ENCODE peak calls at places on chromosome 1, in five cellular contexts. H is HepG2, T is SK-N-SH, X is K562, K is GM12878. R is an unnamed sample.

GRCh38 chr1:168468822-168469221 is 75.0 kb downstream of the XCL2 start:
- DNase-seq in X (peak; percentile 15), K (no peak), T (no peak), H (no peak), R (no peak)

GRCh38 chr1:83929184-83929583 is 69.7 kb downstream of the TTLL7 start:
- DNase-seq in T (no peak), K (no peak), X (no peak), H (no peak), R (peak; percentile 73)

GRCh38 chr1:7409278-7409677 is 361.8 kb upstream of the VAMP3 start:
- DNase-seq in T (no peak), X (no peak), H (no peak), K (no peak), R (no peak)

GRCh38 chr1:224213438-224214119 is 30.5 kb downstream of the DEGS1 start:
- DNase-seq in X (peak; percentile 52), H (no peak), T (no peak), K (no peak), R (no peak)

GRCh38 chr1:214569357-214570004 is 18.1 kb upstream of the PTPN14 start:
- DNase-seq in H (no peak), K (no peak), X (no peak), T (no peak), R (peak; percentile 82)

GRCh38 chr1:37983546-37983945 is 6.3 kb downstream of the SF3A3 start:
- DNase-seq in X (no peak), K (no peak), H (no peak), T (no peak), R (no peak)

GRCh38 chr1:9413877-9414213 is 121.2 kb downstream of the SPSB1 start:
- DNase-seq in K (no peak), X (no peak), T (no peak), H (no peak), R (peak; percentile 77)

GRCh38 chr1:75582725-75583261 is 28.1 kb downstream of the SLC44A5 start:
- DNase-seq in H (no peak), X (no peak), K (no peak), T (no peak), R (no peak)

GRCh38 chr1:221122501-221122900 is 243.3 kb downstream of the HLX start:
- DNase-seq in K (no peak), H (no peak), T (no peak), X (no peak), R (no peak)

GRCh38 chr1:74842726-74843125 is 109.8 kb downstream of the TYW3 start:
- DNase-seq in K (no peak), T (no peak), X (no peak), H (no peak), R (no peak)

GRCh38 chr1:22814176-22815042 is 103.8 kb downstream of the EPHB2 start:
- DNase-seq in T (peak; percentile 73), K (no peak), H (no peak), X (no peak), R (no peak)

GRCh38 chr1:219945795-219946194 is 17.4 kb upstream of the SLC30A10 start:
- DNase-seq in T (no peak), X (no peak), H (no peak), K (no peak), R (no peak)

GRCh38 chr1:221776495-221777413 is 34.9 kb upstream of the DUSP10 start:
- DNase-seq in T (no peak), H (no peak), K (peak; percentile 91), X (peak; percentile 70), R (no peak)

GRCh38 chr1:198297281-198297680 is 140.5 kb downstream of the NEK7 start:
- DNase-seq in T (no peak), K (no peak), H (no peak), X (no peak), R (no peak)

GRCh38 chr1:198298653-198299052 is 141.9 kb downstream of the NEK7 start:
- DNase-seq in T (peak; percentile 29), K (no peak), H (no peak), X (no peak), R (no peak)

GRCh38 chr1:198295975-198296374 is 139.2 kb downstream of the NEK7 start:
- DNase-seq in H (no peak), K (no peak), X (no peak), T (no peak), R (no peak)

GRCh38 chr1:198304431-198304830 is 147.6 kb downstream of the NEK7 start:
- DNase-seq in K (no peak), X (no peak), H (no peak), T (no peak), R (no peak)

DNA sequence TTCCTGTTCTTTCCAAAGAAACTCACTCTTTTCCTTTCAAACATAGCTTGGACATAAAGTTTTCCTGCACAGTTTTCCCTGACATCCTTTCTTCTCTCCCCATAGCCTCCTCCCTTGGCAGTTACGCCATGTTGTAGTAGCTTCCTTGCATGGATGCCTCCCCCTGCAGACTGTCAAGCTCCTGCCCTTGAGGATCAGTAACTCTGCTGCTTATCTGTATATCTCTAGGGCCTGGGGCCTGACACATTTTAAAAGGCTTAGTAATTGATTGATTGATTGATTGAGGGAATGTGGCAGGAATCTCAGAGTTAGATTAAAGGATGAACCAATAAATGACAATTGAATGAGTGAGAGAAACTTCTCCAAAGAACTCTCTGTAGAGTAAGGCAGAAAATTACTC is 143.7 kb downstream of the NEK7 start:
- DNase-seq in T (no peak), K (no peak), X (no peak), H (no peak), R (no peak)
- TF ChIP-seq MXI1 in T (no peak), K (no peak), X (no peak), H (no peak), R (no peak)

DNA sequence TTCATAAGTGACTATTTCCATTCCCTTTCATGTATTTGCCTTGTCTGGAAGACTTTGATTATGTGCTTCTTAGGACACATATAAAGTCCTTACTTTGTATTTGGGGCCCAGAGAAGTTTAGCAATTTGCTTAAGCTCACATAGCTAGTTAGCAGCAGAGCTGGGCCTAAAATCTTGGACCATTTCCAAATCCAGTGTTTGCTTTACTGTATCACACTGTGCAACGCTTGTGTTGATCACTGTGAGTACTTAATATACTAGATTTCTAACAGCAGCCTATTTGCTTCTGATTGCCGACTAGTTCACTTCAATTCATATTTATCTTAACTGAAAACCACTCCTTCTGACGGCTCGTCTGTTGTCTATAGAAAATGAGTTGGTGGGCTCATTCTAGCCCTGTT is 2.3 kb upstream of the KCNA3 start:
- DNase-seq in K (no peak), X (no peak), H (no peak), T (no peak), R (no peak)
- TF ChIP-seq MXI1 in K (no peak), X (no peak), H (no peak), T (no peak), R (no peak)

GRCh38 chr1:201881617-201882016 is 7.1 kb upstream of the SHISA4 start:
- DNase-seq in K (no peak), X (no peak), T (no peak), H (no peak), R (no peak)

GRCh38 chr1:201876148-201876547 is 12.6 kb upstream of the SHISA4 start:
- DNase-seq in X (peak; percentile 43), H (no peak), K (no peak), T (no peak), R (peak; percentile 27)

GRCh38 chr1:201880928-201881571 is 7.6 kb upstream of the SHISA4 start:
- DNase-seq in K (no peak), T (no peak), H (no peak), X (no peak), R (no peak)

GRCh38 chr1:201874672-201875071 is 14.0 kb upstream of the SHISA4 start:
- DNase-seq in H (no peak), X (no peak), K (no peak), T (no peak), R (no peak)

GRCh38 chr1:201877877-201878339 is 10.8 kb upstream of the SHISA4 start:
- DNase-seq in K (no peak), H (peak; percentile 40), X (peak; percentile 73), T (peak; percentile 46), R (peak; percentile 63)
- TF ChIP-seq MXI1 in K (no peak), H (no peak), X (no peak), T (no peak), R (no peak)

DNA sequence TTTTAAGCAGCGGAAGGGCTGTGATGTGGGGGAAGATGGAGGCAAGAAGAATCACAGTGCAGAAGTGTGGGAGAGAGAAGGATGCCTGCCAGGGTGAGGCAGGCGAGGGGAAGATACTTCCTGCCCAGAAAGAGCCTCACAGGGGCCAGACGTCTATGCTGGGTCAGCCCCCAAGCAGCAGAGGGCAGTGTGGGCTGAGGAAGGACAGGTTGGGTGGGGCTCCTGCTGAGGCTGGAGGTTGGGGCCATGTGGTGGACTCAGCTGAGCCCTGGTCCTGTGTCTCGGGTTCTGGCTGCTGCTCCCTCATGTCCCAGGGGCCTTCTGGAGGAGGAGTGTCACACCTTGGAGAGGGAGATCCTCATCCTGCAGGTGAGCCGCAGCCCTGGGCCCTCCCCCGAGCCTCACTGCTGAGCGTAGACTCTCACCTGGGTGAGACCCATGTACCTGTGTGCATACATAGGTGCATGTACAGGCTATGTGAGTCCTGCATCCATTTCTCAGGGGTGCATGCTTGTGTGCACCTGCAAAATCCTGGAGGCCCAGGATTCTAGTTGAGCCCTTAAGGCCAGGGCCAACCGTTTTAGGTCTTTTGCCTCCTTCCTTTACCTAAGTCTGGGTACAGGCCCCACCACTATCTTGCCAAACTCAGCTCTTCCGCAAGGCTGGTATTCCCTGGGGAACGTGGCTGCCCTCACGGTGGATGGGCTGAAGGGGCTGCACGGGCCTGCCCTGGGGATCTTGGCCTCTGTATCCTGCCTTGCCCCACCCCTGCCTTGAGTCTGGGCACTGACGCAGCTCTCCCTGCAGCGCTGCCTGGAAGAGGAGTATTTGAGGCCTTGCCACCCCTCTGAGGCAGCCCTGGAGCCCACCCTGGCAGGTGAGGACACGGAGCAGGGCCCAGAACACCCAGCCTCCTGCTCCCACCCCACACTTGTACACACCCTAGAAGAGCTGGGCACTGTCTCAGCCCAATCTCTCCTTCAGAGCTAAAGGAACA is 3.7 kb downstream of the CCDC24 start:
- DNase-seq in H (peak; percentile 40), X (peak; percentile 88), T (peak; percentile 71), K (no peak), R (no peak)
- TF ChIP-seq MXI1 in H (no peak), X (no peak), T (peak; percentile 19), K (no peak), R (no peak)

DNA sequence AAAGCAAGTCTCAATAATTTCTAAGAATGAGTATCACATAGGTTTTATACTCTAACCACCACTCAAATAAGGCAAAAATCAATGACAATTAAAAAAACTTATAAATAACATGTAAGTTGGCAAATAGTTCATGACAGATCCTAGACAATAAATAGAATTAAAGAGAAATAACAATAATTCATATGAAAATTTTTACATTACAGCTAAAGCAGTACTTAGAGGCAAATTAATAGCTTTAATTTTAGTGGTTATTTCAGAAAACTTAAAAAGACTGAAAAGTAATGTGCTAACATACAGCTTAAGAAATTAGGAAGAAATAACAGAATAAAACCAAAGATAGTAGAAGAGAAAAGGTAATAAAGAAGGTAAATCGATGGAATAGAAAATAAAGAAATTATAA is 179.9 kb upstream of the SPAG17 start:
- DNase-seq in X (no peak), H (no peak), T (no peak), K (no peak), R (no peak)
- TF ChIP-seq MXI1 in X (no peak), H (no peak), T (no peak), K (no peak), R (no peak)